ENCODE peak calls at places on chromosomes 7 and 10, in four cellular contexts. I is HL-60, O is cardiac muscle cell, L is PC-9. P is an unnamed sample.

GRCh38 chr7:30660331-30661255 is 21.7 kb downstream of the CRHR2 start:
- DNase-seq in I (no peak), O (no peak), L (no peak), P (no peak)

GRCh38 chr10:117533507-117534281 is 8.9 kb upstream of the EMX2 start:
- DNase-seq in I (no peak), O (no peak), L (no peak), P (no peak)

GRCh38 chr10:129419386-129419785 is 47.7 kb upstream of the MGMT start:
- DNase-seq in I (no peak), O (no peak), L (no peak), P (no peak)

GRCh38 chr10:32318476-32318896 is 28.5 kb downstream of the EPC1 start:
- DNase-seq in I (peak; percentile 25), O (no peak), L (no peak), P (no peak)

GRCh38 chr10:93413252-93413689 is 68.9 kb downstream of the MYOF start:
- DNase-seq in I (peak; percentile 66), O (no peak), L (no peak), P (no peak)

GRCh38 chr10:96587255-96588059 is 645 bp upstream of the TM9SF3 start:
- DNase-seq in I (peak; percentile 42), O (no peak), L (peak; percentile 56), P (peak; percentile 69)

GRCh38 chr7:23239709-23240108 is 6.9 kb upstream of the GPNMB start:
- DNase-seq in I (no peak), O (no peak), L (no peak), P (no peak)

GRCh38 chr10:5343561-5343960 is 21.2 kb upstream of the UCN3 start:
- DNase-seq in I (no peak), O (no peak), L (no peak), P (no peak)

GRCh38 chr7:133859191-133859590 is 267.9 kb upstream of the LRGUK start:
- DNase-seq in I (no peak), O (no peak), L (no peak), P (no peak)

GRCh38 chr7:91582799-91583230 is 297.7 kb downstream of the MTERF1 start:
- DNase-seq in I (no peak), O (no peak), L (no peak), P (no peak)

GRCh38 chr7:99102809-99103690 is 40.9 kb downstream of the SMURF1 start:
- DNase-seq in I (no peak), O (no peak), L (peak; percentile 88), P (peak; percentile 82)

GRCh38 chr7:138964838-138965436 is 16.3 kb downstream of the KIAA1549 start:
- DNase-seq in I (no peak), O (no peak), L (no peak), P (no peak)

GRCh38 chr7:120959929-120960484 is 9.4 kb downstream of the ING3 start:
- DNase-seq in I (no peak), O (no peak), L (no peak), P (no peak)

GRCh38 chr10:42982886-42983594 is 93.8 kb upstream of the RET start:
- DNase-seq in I (peak; percentile 75), O (no peak), L (no peak), P (no peak)

GRCh38 chr10:71599518-71599917 is 120.1 kb downstream of the C10orf105 start:
- DNase-seq in I (no peak), O (no peak), L (no peak), P (no peak)

GRCh38 chr10:77784856-77785255 is 141.7 kb downstream of the DLG5 start:
- DNase-seq in I (no peak), O (no peak), L (no peak), P (no peak)

GRCh38 chr10:80501381-80501912 is 36.3 kb upstream of the SH2D4B start:
- DNase-seq in I (no peak), O (no peak), L (peak; percentile 90), P (peak; percentile 57)

GRCh38 chr10:101038486-101038885 is 7.5 kb downstream of the SFXN3 start:
- DNase-seq in I (no peak), O (no peak), L (no peak), P (no peak)

GRCh38 chr7:73704640-73705550 is 14.6 kb downstream of the STX1A start:
- DNase-seq in I (no peak), O (no peak), L (peak; percentile 46), P (peak; percentile 67)

GRCh38 chr10:29619273-29619672 is 15.5 kb downstream of the SVIL start:
- DNase-seq in I (no peak), O (no peak), L (peak; percentile 58), P (no peak)

GRCh38 chr10:77111611-77112550 is 525.7 kb downstream of the KCNMA1 start:
- DNase-seq in I (peak; percentile 26), O (peak; percentile 62), L (peak; percentile 47), P (peak; percentile 88)

GRCh38 chr7:159022238-159022993 is 122.3 kb downstream of the VIPR2 start:
- DNase-seq in I (no peak), O (no peak), L (no peak), P (no peak)

GRCh38 chr7:84196007-84196551 is 1.5 kb upstream of the SEMA3A start:
- DNase-seq in I (no peak), O (peak; percentile 56), L (no peak), P (no peak)

DNA sequence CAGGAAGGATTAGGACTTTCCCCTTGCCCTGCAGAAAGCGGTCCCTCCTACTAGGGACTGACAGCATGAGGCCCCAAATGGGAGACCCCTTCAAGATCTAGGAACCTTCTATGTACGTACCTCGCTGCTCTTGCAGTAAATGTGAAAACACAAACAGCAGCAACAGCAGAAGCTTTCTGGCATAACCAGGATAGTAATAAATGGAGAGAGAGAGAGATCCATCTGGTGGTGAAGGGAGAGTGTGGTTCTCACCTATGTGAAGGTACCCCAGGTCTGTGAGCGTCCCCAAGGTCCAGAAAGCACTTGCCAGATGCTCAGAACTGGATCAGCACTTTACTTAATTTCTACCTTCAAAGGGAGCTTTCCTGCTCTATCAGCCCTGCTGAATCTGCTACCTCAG is 592.7 kb downstream of the PARD3 start:
- DNase-seq in I (no peak), O (no peak), L (no peak), P (no peak)
- TF ChIP-seq CTCF in I (no peak), O (no peak), L (no peak), P (no peak)

GRCh38 chr10:3469639-3470020 is 297.0 kb upstream of the PITRM1 start:
- DNase-seq in I (no peak), O (no peak), L (no peak), P (no peak)

GRCh38 chr10:3464760-3465405 is 292.3 kb upstream of the PITRM1 start:
- DNase-seq in I (no peak), O (no peak), L (peak; percentile 75), P (no peak)

GRCh38 chr10:3467052-3467906 is 294.7 kb upstream of the PITRM1 start:
- DNase-seq in I (no peak), O (no peak), L (peak; percentile 96), P (peak; percentile 76)

GRCh38 chr10:3468919-3469638 is 296.5 kb upstream of the PITRM1 start:
- DNase-seq in I (peak; percentile 25), O (no peak), L (peak; percentile 92), P (peak; percentile 74)

GRCh38 chr10:3465406-3465891 is 292.9 kb upstream of the PITRM1 start:
- DNase-seq in I (no peak), O (no peak), L (no peak), P (no peak)
- H3K27ac ChIP-seq in I (no peak overlapping the region), O (no peak overlapping the region), L (peak overlapping the region; percentile 35), P (peak overlapping the region; percentile 73)

GRCh38 chr7:127041689-127042452 is 210.9 kb downstream of the GRM8 start:
- DNase-seq in I (no peak), O (no peak), L (no peak), P (no peak)

DNA sequence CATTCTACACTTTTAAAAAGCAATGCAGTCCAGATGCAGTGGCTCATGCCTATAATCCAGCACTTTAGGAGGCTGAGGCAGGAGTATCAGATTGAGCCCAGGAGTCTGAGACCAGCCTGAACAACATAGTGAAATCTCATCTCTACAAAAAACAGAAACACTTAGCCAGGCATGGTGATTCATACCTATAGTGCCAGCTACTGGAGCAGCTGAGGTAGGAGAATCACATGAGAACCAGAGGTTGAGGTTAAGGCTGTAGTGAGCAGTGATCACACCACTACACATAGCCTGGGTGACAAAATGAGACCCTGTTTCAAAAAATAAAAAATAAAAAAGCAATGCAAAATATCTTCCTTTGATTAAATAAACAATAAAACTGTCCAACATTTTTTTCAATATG is 205.2 kb downstream of the GRM8 start:
- DNase-seq in I (peak; percentile 10), O (no peak), L (no peak), P (no peak)
- TF ChIP-seq CTCF in I (no peak), O (no peak), L (no peak), P (no peak)

GRCh38 chr7:43868181-43868580 is 1.1 kb downstream of the MRPS24 start:
- DNase-seq in I (no peak), O (no peak), L (no peak), P (no peak)
- H3K27ac ChIP-seq in I (no peak overlapping the region), O (no peak overlapping the region), L (no peak overlapping the region), P (no peak overlapping the region)

DNA sequence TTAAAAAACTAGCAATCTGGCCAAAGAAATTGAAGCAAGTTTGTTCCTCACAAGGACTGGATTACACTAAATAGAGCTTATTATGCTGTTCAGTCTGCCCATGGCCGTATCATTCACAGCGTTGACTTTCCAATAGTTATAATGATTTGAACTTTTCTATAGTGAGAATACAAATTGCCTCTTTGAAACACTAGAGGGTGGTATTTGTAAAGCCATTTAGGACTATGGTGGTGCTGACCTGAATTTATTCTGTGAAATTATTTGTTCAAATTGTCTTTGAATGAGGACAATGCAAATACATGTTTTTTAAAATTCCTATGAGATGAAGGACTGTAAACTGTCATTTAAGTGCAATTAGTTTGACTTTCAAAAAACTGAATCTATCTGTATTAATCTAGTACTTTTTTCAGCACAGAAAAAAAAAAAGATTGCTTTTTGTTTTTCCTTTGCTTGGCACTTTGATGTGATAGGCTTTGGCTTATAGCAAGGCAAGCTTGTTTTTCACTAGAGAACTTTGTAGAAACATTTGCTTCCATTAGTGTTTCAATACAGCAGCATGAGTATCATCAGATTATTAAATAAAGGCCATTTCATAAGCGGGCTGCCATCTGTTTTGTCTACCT is 122.6 kb upstream of the TMEM229A start:
- DNase-seq in I (no peak), O (peak; percentile 55), L (no peak), P (peak; percentile 21)
- TF ChIP-seq CTCF in I (peak; percentile 18), O (peak; percentile 51), L (peak; percentile 62), P (peak; percentile 49)

GRCh38 chr7:1055084-1055450 is 10.7 kb downstream of the GPR146 start:
- DNase-seq in I (peak; percentile 78), O (no peak), L (no peak), P (no peak)
- H3K27ac ChIP-seq in I (peak overlapping the region; percentile 31), O (no peak overlapping the region), L (no peak overlapping the region), P (peak overlapping the region; percentile 49)

GRCh38 chr7:155372782-155373358 is 75.2 kb downstream of the INSIG1 start:
- DNase-seq in I (no peak), O (no peak), L (no peak), P (no peak)
- TF ChIP-seq CTCF in I (no peak), O (no peak), L (no peak), P (no peak)